ENCODE peak calls at places on chromosome 10, in four cellular contexts. Q is brain microvascular endothelial cell, F is HepG2, N is stomach. E is an unnamed sample.

GRCh38 chr10:47372726-47373125 is 11.4 kb downstream of the ZNF488 start:
- DNase-seq in F (no peak), N (peak; percentile 14), Q (no peak), E (no peak)

GRCh38 chr10:97596101-97597055 is 6.9 kb downstream of the C10orf62 start:
- DNase-seq in N (no peak), F (peak; percentile 64), Q (peak; percentile 76), E (no peak)

GRCh38 chr10:125840955-125841354 is 17.6 kb downstream of the BCCIP start:
- DNase-seq in Q (no peak), F (no peak), N (no peak), E (peak; percentile 59)

GRCh38 chr10:31602541-31603244 is 283.7 kb downstream of the ZEB1 start:
- DNase-seq in F (no peak), N (peak; percentile 54), Q (peak; percentile 60), E (no peak)

GRCh38 chr10:9579110-9579705 is 1438.5 kb upstream of the CELF2 start:
- DNase-seq in F (no peak), Q (no peak), N (no peak), E (no peak)

GRCh38 chr10:137031-137430 is 1.8 kb downstream of the ZMYND11 start:
- DNase-seq in Q (peak; percentile 7), F (peak; percentile 67), N (no peak), E (no peak)

GRCh38 chr10:46301721-46302479 is 15.1 kb downstream of the ANTXRL start:
- DNase-seq in F (no peak), Q (no peak), N (peak; percentile 16), E (no peak)

GRCh38 chr10:43208147-43209063 is 58.5 kb downstream of the RASGEF1A start:
- DNase-seq in F (no peak), Q (no peak), N (no peak), E (no peak)

GRCh38 chr10:110457851-110458582 is 39.7 kb upstream of the DUSP5 start:
- DNase-seq in N (no peak), Q (no peak), F (no peak), E (peak; percentile 65)

GRCh38 chr10:14658331-14659122 is 116.2 kb downstream of the FAM107B start:
- DNase-seq in N (no peak), Q (peak; percentile 73), F (no peak), E (no peak)

GRCh38 chr10:71772832-71773220 is 494 bp downstream of the VSIR start:
- DNase-seq in F (no peak), N (no peak), Q (no peak), E (no peak)

GRCh38 chr10:27568196-27569175 is 64.4 kb downstream of the RAB18 start:
- DNase-seq in Q (no peak), N (no peak), F (no peak), E (no peak)

GRCh38 chr10:4790922-4791321 is 35.1 kb upstream of the AKR1E2 start:
- DNase-seq in F (peak; percentile 4), N (no peak), Q (no peak), E (no peak)

GRCh38 chr10:1432161-1432560 is 305.2 kb downstream of the ADARB2 start:
- DNase-seq in Q (no peak), F (peak; percentile 64), N (peak; percentile 41), E (peak; percentile 93)

GRCh38 chr10:129929343-129930297 is 34.5 kb downstream of the EBF3 start:
- DNase-seq in Q (no peak), N (no peak), F (no peak), E (no peak)

DNA sequence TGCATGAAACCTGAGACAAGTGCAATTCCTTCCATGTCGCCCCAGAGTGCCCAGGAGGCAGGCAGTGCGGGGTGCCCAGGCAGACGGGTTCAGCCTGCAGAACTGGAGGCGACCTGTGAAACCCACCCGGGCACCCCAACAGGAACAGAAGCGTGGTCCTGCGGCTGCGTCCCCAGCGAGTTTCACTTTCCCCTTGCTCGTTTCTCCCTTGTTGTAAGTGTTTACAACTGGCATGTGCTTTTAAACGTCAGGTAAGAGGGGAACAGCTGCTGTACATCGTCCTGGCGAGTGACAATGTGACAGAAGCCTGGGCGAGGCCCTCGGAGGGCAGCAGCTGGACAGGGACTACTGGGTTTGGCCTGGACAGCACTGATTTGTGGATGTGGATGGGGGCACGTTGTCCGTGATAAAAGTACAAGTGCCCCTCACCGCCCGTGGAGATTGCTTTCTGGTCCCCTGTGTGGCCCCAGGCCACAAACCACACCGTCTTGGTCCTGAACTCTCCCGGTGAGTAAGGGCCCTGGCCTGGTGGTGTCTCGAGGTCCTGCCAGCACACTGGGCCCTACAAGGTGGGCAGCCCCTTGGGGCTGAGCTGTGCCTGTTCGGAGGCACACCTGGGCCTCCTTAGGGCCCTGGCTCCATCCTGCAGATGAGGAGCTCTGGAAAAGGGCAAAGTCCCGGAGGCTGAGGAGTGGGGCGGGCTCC is 4.0 kb downstream of the VENTX start:
- DNase-seq in Q (no peak), N (no peak), F (no peak), E (no peak)
- H3K4me3 ChIP-seq in Q (no peak overlapping the region), N (peak overlapping the region; percentile 43), F (no peak overlapping the region), E (no peak overlapping the region)

GRCh38 chr10:57996536-57996935 is 271.2 kb downstream of the IPMK start:
- DNase-seq in F (no peak), N (no peak), Q (no peak), E (no peak)

GRCh38 chr10:57992321-57993077 is 275.2 kb downstream of the IPMK start:
- DNase-seq in F (no peak), Q (no peak), N (no peak), E (no peak)

GRCh38 chr10:57988964-57989363 is 278.7 kb downstream of the IPMK start:
- DNase-seq in N (no peak), F (no peak), Q (no peak), E (no peak)

DNA sequence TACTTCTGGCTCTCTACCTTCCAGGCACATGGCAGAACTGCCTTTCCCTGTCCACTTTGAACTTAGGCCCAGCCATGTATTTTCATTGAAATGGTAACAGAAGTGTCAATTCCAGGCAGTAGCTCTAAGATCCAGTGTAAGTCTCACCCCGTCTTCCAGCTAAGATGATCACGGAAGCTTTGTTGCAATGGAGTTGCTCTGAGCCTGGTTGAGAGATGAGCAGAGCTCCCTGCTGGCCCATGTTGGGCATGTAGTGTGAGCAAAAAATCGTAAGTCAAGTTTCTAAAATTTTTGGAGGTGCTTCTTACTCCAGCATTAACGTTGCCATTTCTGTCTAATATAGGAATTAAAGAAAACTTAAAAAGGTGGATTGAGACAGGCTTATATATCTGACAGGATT is 274.4 kb downstream of the IPMK start:
- DNase-seq in N (no peak), Q (no peak), F (no peak), E (no peak)
- TF ChIP-seq CTCF in N (no peak), Q (no peak), F (no peak), E (no peak)

DNA sequence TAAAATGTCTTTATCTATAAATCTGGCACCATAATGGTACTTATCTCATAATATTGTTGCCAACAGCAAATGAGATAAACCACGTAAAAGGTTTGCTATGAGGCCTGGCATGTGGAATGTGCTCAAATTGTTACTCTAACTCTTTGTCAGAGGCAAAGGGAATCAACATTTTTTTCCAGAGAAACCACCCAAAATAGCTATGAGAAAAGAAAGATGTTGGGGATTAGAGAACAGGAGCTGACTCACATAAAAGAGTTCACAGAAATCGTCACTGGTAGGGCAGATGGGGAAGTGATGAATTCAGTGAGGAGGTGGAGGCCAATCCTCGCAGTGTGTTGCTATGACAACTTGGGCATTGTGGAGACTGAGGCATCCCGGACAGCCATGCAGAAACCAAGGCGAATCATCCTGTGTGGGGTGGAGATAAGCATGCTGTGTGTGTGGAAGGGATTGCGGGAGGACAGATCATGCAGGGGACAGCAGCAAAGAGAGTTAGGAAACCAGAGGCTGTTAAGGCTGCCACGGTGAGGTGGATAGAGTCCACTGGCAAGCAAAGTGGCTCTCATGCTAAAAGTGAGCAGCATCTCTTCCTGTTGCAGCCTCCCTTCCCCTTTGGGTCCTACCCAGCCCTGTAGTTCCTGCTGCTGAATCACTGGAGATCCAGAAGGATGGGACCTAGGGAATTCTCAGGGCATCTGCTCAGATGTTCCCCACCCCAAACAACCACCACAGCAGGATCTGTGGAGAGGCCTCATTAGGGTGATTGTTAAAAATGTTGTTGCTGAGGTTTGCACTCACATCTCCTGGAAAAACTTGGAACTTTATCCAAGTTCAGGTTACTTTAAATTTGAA is 103.9 kb downstream of the CUBN start:
- DNase-seq in Q (peak; percentile 100), F (peak; percentile 17), N (no peak), E (no peak)
- H3K4me3 ChIP-seq in Q (no peak overlapping the region), F (no peak overlapping the region), N (no peak overlapping the region), E (no peak overlapping the region)

GRCh38 chr10:88835910-88836221 is 15.8 kb downstream of the ANKRD22 start:
- DNase-seq in Q (no peak), F (no peak), N (no peak), E (no peak)
- TF ChIP-seq CTCF in Q (no peak), F (no peak), N (no peak), E (no peak)

DNA sequence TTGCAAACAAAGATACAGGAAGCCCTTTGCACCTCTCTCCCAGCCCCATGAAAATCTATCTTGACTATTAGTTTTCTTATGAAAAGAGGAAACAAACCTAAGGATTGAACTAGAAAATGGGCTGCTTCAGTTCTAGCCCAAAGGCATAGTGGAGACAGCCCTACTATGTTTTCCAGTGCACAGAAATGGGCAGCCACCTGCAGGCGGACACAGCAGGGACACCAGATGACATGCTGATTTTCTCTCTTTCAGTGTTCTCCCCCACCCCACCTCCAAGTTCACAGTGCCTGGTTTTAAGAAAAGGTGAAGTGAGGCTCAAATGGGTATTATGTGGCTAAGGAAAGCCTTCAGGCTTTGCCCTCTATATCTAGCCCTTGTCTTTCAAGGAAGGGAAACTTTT is 23.6 kb upstream of the DDX50 start:
- DNase-seq in F (no peak), N (no peak), Q (no peak), E (no peak)
- H3K4me3 ChIP-seq in F (no peak overlapping the region), N (no peak overlapping the region), Q (no peak overlapping the region), E (no peak overlapping the region)